ENCODE peak calls at places on chromosomes 11 and 22, in ten cellular contexts. One of them, this sample, is unnamed.
A peak's percentile ranks its signal among the peaks of the same experiment; 100 is the strongest.

GRCh38 chr11:60912851-60913550 is 957 bp upstream of the TMEM109 start:
- DNase-seq in BJ: no peak
- DNase-seq in type B pancreatic cell: no peak
- DNase-seq in dorsolateral prefrontal cortex: peak; percentile 53
- DNase-seq in Panc1: no peak
- DNase-seq in IMR-90: no peak
- DNase-seq in left kidney: peak; percentile 23
- DNase-seq in bronchial epithelial cell: no peak
- DNase-seq in mesothelial cell of epicardium: no peak
- DNase-seq in nucleus accumbens: no peak
- DNase-seq in this sample: peak; percentile 57

GRCh38 chr11:8328231-8328794 is 64.6 kb upstream of the LMO1 start:
- DNase-seq in BJ: no peak
- DNase-seq in type B pancreatic cell: no peak
- DNase-seq in dorsolateral prefrontal cortex: no peak
- DNase-seq in Panc1: no peak
- DNase-seq in IMR-90: no peak
- DNase-seq in left kidney: no peak
- DNase-seq in bronchial epithelial cell: no peak
- DNase-seq in mesothelial cell of epicardium: no peak
- DNase-seq in nucleus accumbens: no peak
- DNase-seq in this sample: no peak

GRCh38 chr11:126348806-126349582 is 6.5 kb upstream of the ST3GAL4 start:
- DNase-seq in BJ: no peak
- DNase-seq in type B pancreatic cell: no peak
- DNase-seq in dorsolateral prefrontal cortex: peak; percentile 51
- DNase-seq in Panc1: no peak
- DNase-seq in IMR-90: peak; percentile 36
- DNase-seq in left kidney: no peak
- DNase-seq in bronchial epithelial cell: peak; percentile 26
- DNase-seq in mesothelial cell of epicardium: no peak
- DNase-seq in nucleus accumbens: no peak
- DNase-seq in this sample: no peak

GRCh38 chr11:103928040-103928555 is 108.3 kb upstream of the DDI1 start:
- DNase-seq in BJ: no peak
- DNase-seq in type B pancreatic cell: no peak
- DNase-seq in dorsolateral prefrontal cortex: no peak
- DNase-seq in Panc1: no peak
- DNase-seq in IMR-90: no peak
- DNase-seq in left kidney: no peak
- DNase-seq in bronchial epithelial cell: no peak
- DNase-seq in mesothelial cell of epicardium: no peak
- DNase-seq in nucleus accumbens: no peak
- DNase-seq in this sample: no peak

GRCh38 chr11:7019500-7020182 is 505 bp downstream of the ZNF214 start:
- DNase-seq in BJ: no peak
- DNase-seq in type B pancreatic cell: peak; percentile 74
- DNase-seq in dorsolateral prefrontal cortex: peak; percentile 21
- DNase-seq in Panc1: no peak
- DNase-seq in IMR-90: peak; percentile 20
- DNase-seq in left kidney: peak; percentile 68
- DNase-seq in bronchial epithelial cell: no peak
- DNase-seq in mesothelial cell of epicardium: peak; percentile 49
- DNase-seq in nucleus accumbens: no peak
- DNase-seq in this sample: no peak

GRCh38 chr11:44960200-44960845 is 9.6 kb upstream of the TP53I11 start:
- DNase-seq in BJ: no peak
- DNase-seq in type B pancreatic cell: no peak
- DNase-seq in dorsolateral prefrontal cortex: no peak
- DNase-seq in Panc1: no peak
- DNase-seq in IMR-90: no peak
- DNase-seq in left kidney: no peak
- DNase-seq in bronchial epithelial cell: no peak
- DNase-seq in mesothelial cell of epicardium: no peak
- DNase-seq in nucleus accumbens: no peak
- DNase-seq in this sample: no peak

GRCh38 chr22:35230839-35231584 is 26.3 kb upstream of the HMGXB4 start:
- DNase-seq in BJ: no peak
- DNase-seq in type B pancreatic cell: no peak
- DNase-seq in dorsolateral prefrontal cortex: no peak
- DNase-seq in Panc1: no peak
- DNase-seq in IMR-90: no peak
- DNase-seq in left kidney: no peak
- DNase-seq in bronchial epithelial cell: no peak
- DNase-seq in mesothelial cell of epicardium: no peak
- DNase-seq in nucleus accumbens: no peak
- DNase-seq in this sample: no peak

GRCh38 chr22:42976131-42976530 is 38.8 kb downstream of the PACSIN2 start:
- DNase-seq in BJ: no peak
- DNase-seq in type B pancreatic cell: no peak
- DNase-seq in dorsolateral prefrontal cortex: no peak
- DNase-seq in Panc1: no peak
- DNase-seq in IMR-90: no peak
- DNase-seq in left kidney: no peak
- DNase-seq in bronchial epithelial cell: no peak
- DNase-seq in mesothelial cell of epicardium: no peak
- DNase-seq in nucleus accumbens: no peak
- DNase-seq in this sample: no peak

GRCh38 chr11:31264834-31265233 is 104.7 kb downstream of the DCDC1 start:
- DNase-seq in BJ: no peak
- DNase-seq in type B pancreatic cell: no peak
- DNase-seq in dorsolateral prefrontal cortex: no peak
- DNase-seq in Panc1: no peak
- DNase-seq in IMR-90: no peak
- DNase-seq in left kidney: no peak
- DNase-seq in bronchial epithelial cell: no peak
- DNase-seq in mesothelial cell of epicardium: no peak
- DNase-seq in nucleus accumbens: no peak
- DNase-seq in this sample: no peak

GRCh38 chr22:49079027-49079725 is 748.5 kb downstream of the BRD1 start:
- DNase-seq in BJ: no peak
- DNase-seq in type B pancreatic cell: no peak
- DNase-seq in dorsolateral prefrontal cortex: no peak
- DNase-seq in Panc1: no peak
- DNase-seq in IMR-90: no peak
- DNase-seq in left kidney: no peak
- DNase-seq in bronchial epithelial cell: no peak
- DNase-seq in mesothelial cell of epicardium: no peak
- DNase-seq in nucleus accumbens: no peak
- DNase-seq in this sample: no peak

GRCh38 chr22:19880786-19881569 is 26.3 kb upstream of the GNB1L start:
- DNase-seq in BJ: peak; percentile 85
- DNase-seq in type B pancreatic cell: peak; percentile 81
- DNase-seq in dorsolateral prefrontal cortex: no peak
- DNase-seq in Panc1: peak; percentile 57
- DNase-seq in IMR-90: peak; percentile 94
- DNase-seq in left kidney: peak; percentile 94
- DNase-seq in bronchial epithelial cell: peak; percentile 75
- DNase-seq in mesothelial cell of epicardium: peak; percentile 84
- DNase-seq in nucleus accumbens: no peak
- DNase-seq in this sample: no peak

GRCh38 chr11:27209562-27210005 is 153.4 kb downstream of the CCDC34 start:
- DNase-seq in BJ: peak; percentile 80
- DNase-seq in type B pancreatic cell: no peak
- DNase-seq in dorsolateral prefrontal cortex: no peak
- DNase-seq in Panc1: peak; percentile 69
- DNase-seq in IMR-90: peak; percentile 93
- DNase-seq in left kidney: no peak
- DNase-seq in bronchial epithelial cell: peak; percentile 99
- DNase-seq in mesothelial cell of epicardium: no peak
- DNase-seq in nucleus accumbens: no peak
- DNase-seq in this sample: no peak

GRCh38 chr11:853682-854448 is 11.2 kb downstream of the TSPAN4 start:
- DNase-seq in BJ: no peak
- DNase-seq in type B pancreatic cell: no peak
- DNase-seq in dorsolateral prefrontal cortex: no peak
- DNase-seq in Panc1: no peak
- DNase-seq in IMR-90: no peak
- DNase-seq in left kidney: no peak
- DNase-seq in bronchial epithelial cell: no peak
- DNase-seq in mesothelial cell of epicardium: no peak
- DNase-seq in nucleus accumbens: no peak
- DNase-seq in this sample: no peak

GRCh38 chr22:43277091-43277490 is 66.1 kb downstream of the SCUBE1 start:
- DNase-seq in BJ: no peak
- DNase-seq in type B pancreatic cell: no peak
- DNase-seq in dorsolateral prefrontal cortex: no peak
- DNase-seq in Panc1: no peak
- DNase-seq in IMR-90: no peak
- DNase-seq in left kidney: no peak
- DNase-seq in bronchial epithelial cell: no peak
- DNase-seq in mesothelial cell of epicardium: no peak
- DNase-seq in nucleus accumbens: no peak
- DNase-seq in this sample: no peak

GRCh38 chr22:23182289-23183106 is 2.2 kb downstream of the BCR start:
- DNase-seq in BJ: no peak
- DNase-seq in type B pancreatic cell: no peak
- DNase-seq in dorsolateral prefrontal cortex: peak; percentile 58
- DNase-seq in Panc1: no peak
- DNase-seq in IMR-90: peak; percentile 19
- DNase-seq in left kidney: peak; percentile 91
- DNase-seq in bronchial epithelial cell: peak; percentile 88
- DNase-seq in mesothelial cell of epicardium: no peak
- DNase-seq in nucleus accumbens: no peak
- DNase-seq in this sample: no peak

GRCh38 chr11:77968337-77968736 is 26.1 kb downstream of the INTS4 start:
- DNase-seq in BJ: no peak
- DNase-seq in type B pancreatic cell: no peak
- DNase-seq in dorsolateral prefrontal cortex: no peak
- DNase-seq in Panc1: no peak
- DNase-seq in IMR-90: no peak
- DNase-seq in left kidney: no peak
- DNase-seq in bronchial epithelial cell: no peak
- DNase-seq in mesothelial cell of epicardium: no peak
- DNase-seq in nucleus accumbens: no peak
- DNase-seq in this sample: no peak

GRCh38 chr11:2542406-2542805 is 97.6 kb downstream of the KCNQ1 start:
- DNase-seq in BJ: no peak
- DNase-seq in type B pancreatic cell: no peak
- DNase-seq in dorsolateral prefrontal cortex: no peak
- DNase-seq in Panc1: no peak
- DNase-seq in IMR-90: no peak
- DNase-seq in left kidney: no peak
- DNase-seq in bronchial epithelial cell: no peak
- DNase-seq in mesothelial cell of epicardium: no peak
- DNase-seq in nucleus accumbens: no peak
- DNase-seq in this sample: no peak

GRCh38 chr11:6646631-6647281 is 8.9 kb downstream of the DCHS1 start:
- DNase-seq in BJ: peak; percentile 35
- DNase-seq in type B pancreatic cell: peak; percentile 77
- DNase-seq in dorsolateral prefrontal cortex: no peak
- DNase-seq in Panc1: no peak
- DNase-seq in IMR-90: peak; percentile 60
- DNase-seq in left kidney: peak; percentile 74
- DNase-seq in bronchial epithelial cell: no peak
- DNase-seq in mesothelial cell of epicardium: no peak
- DNase-seq in nucleus accumbens: no peak
- DNase-seq in this sample: no peak

GRCh38 chr22:46531776-46532175 is 5.6 kb downstream of the CELSR1 start:
- DNase-seq in BJ: no peak
- DNase-seq in type B pancreatic cell: no peak
- DNase-seq in dorsolateral prefrontal cortex: no peak
- DNase-seq in Panc1: no peak
- DNase-seq in IMR-90: no peak
- DNase-seq in left kidney: no peak
- DNase-seq in bronchial epithelial cell: no peak
- DNase-seq in mesothelial cell of epicardium: no peak
- DNase-seq in nucleus accumbens: no peak
- DNase-seq in this sample: no peak

GRCh38 chr11:9616858-9617257 is 43.4 kb downstream of the WEE1 start:
- DNase-seq in BJ: no peak
- DNase-seq in type B pancreatic cell: no peak
- DNase-seq in dorsolateral prefrontal cortex: no peak
- DNase-seq in Panc1: no peak
- DNase-seq in IMR-90: peak; percentile 66
- DNase-seq in left kidney: no peak
- DNase-seq in bronchial epithelial cell: no peak
- DNase-seq in mesothelial cell of epicardium: no peak
- DNase-seq in nucleus accumbens: no peak
- DNase-seq in this sample: no peak

GRCh38 chr11:40417627-40418026 is 1041.8 kb downstream of the LRRC4C start:
- DNase-seq in BJ: no peak
- DNase-seq in type B pancreatic cell: no peak
- DNase-seq in dorsolateral prefrontal cortex: no peak
- DNase-seq in Panc1: no peak
- DNase-seq in IMR-90: no peak
- DNase-seq in left kidney: no peak
- DNase-seq in bronchial epithelial cell: no peak
- DNase-seq in mesothelial cell of epicardium: no peak
- DNase-seq in nucleus accumbens: no peak
- DNase-seq in this sample: no peak

GRCh38 chr11:119742263-119742861 is 13.4 kb upstream of the NECTIN1 start:
- DNase-seq in BJ: no peak
- DNase-seq in type B pancreatic cell: no peak
- DNase-seq in dorsolateral prefrontal cortex: no peak
- DNase-seq in Panc1: no peak
- DNase-seq in IMR-90: no peak
- DNase-seq in left kidney: peak; percentile 86
- DNase-seq in bronchial epithelial cell: no peak
- DNase-seq in mesothelial cell of epicardium: peak; percentile 72
- DNase-seq in nucleus accumbens: no peak
- DNase-seq in this sample: no peak

GRCh38 chr11:24661313-24661712 is 164.5 kb downstream of the LUZP2 start:
- DNase-seq in BJ: no peak
- DNase-seq in type B pancreatic cell: no peak
- DNase-seq in dorsolateral prefrontal cortex: no peak
- DNase-seq in Panc1: no peak
- DNase-seq in IMR-90: no peak
- DNase-seq in left kidney: no peak
- DNase-seq in bronchial epithelial cell: no peak
- DNase-seq in mesothelial cell of epicardium: no peak
- DNase-seq in nucleus accumbens: no peak
- DNase-seq in this sample: no peak

GRCh38 chr11:73266644-73267015 is 5.5 kb upstream of the P2RY6 start:
- DNase-seq in BJ: no peak
- DNase-seq in type B pancreatic cell: peak; percentile 31
- DNase-seq in dorsolateral prefrontal cortex: no peak
- DNase-seq in Panc1: no peak
- DNase-seq in IMR-90: no peak
- DNase-seq in left kidney: no peak
- DNase-seq in bronchial epithelial cell: no peak
- DNase-seq in mesothelial cell of epicardium: no peak
- DNase-seq in nucleus accumbens: no peak
- DNase-seq in this sample: no peak

GRCh38 chr11:46366260-46366659 is 15.2 kb upstream of the MDK start:
- DNase-seq in BJ: no peak
- DNase-seq in type B pancreatic cell: no peak
- DNase-seq in dorsolateral prefrontal cortex: no peak
- DNase-seq in Panc1: no peak
- DNase-seq in IMR-90: no peak
- DNase-seq in left kidney: no peak
- DNase-seq in bronchial epithelial cell: no peak
- DNase-seq in mesothelial cell of epicardium: no peak
- DNase-seq in nucleus accumbens: no peak
- DNase-seq in this sample: no peak

GRCh38 chr22:44375451-44375850 is 62.7 kb upstream of the SHISAL1 start:
- DNase-seq in BJ: no peak
- DNase-seq in type B pancreatic cell: no peak
- DNase-seq in dorsolateral prefrontal cortex: no peak
- DNase-seq in Panc1: no peak
- DNase-seq in IMR-90: no peak
- DNase-seq in left kidney: no peak
- DNase-seq in bronchial epithelial cell: no peak
- DNase-seq in mesothelial cell of epicardium: no peak
- DNase-seq in nucleus accumbens: no peak
- DNase-seq in this sample: no peak

GRCh38 chr11:15629690-15630321 is 515.1 kb downstream of the INSC start:
- DNase-seq in BJ: no peak
- DNase-seq in type B pancreatic cell: no peak
- DNase-seq in dorsolateral prefrontal cortex: no peak
- DNase-seq in Panc1: no peak
- DNase-seq in IMR-90: no peak
- DNase-seq in left kidney: peak; percentile 36
- DNase-seq in bronchial epithelial cell: peak; percentile 20
- DNase-seq in mesothelial cell of epicardium: no peak
- DNase-seq in nucleus accumbens: no peak
- DNase-seq in this sample: no peak

GRCh38 chr11:34671117-34671516 is 50.2 kb downstream of the EHF start:
- DNase-seq in BJ: no peak
- DNase-seq in type B pancreatic cell: no peak
- DNase-seq in dorsolateral prefrontal cortex: no peak
- DNase-seq in Panc1: no peak
- DNase-seq in IMR-90: no peak
- DNase-seq in left kidney: no peak
- DNase-seq in bronchial epithelial cell: no peak
- DNase-seq in mesothelial cell of epicardium: no peak
- DNase-seq in nucleus accumbens: no peak
- DNase-seq in this sample: peak; percentile 82